ENCODE peak calls at places on chromosome 7, in nine cellular contexts. E is GM23338; B is HCT116; A is CD4-positive, alpha-beta memory T cell; H is H9; K is lower lobe of right lung; O is psoas muscle; V is naive thymus-derived CD4-positive, alpha-beta T cell; D is colonic mucosa. Q is an unnamed sample.

GRCh38 chr7:5773661-5774086 is 7.8 kb downstream of the RNF216 start:
- DNase-seq in E (no peak), B (peak), A (no peak), H (no peak), K (no peak), O (no peak), V (no peak), D (no peak), Q (no peak)

GRCh38 chr7:14596421-14596820 is 306.1 kb downstream of the DGKB start:
- DNase-seq in E (no peak), B (no peak), A (no peak), H (no peak), K (no peak), O (no peak), V (no peak), D (no peak), Q (no peak)

GRCh38 chr7:31007634-31008033 is 43.9 kb downstream of the GHRHR start:
- DNase-seq in E (no peak), B (no peak), A (no peak), H (no peak), K (no peak), O (no peak), V (no peak), D (no peak), Q (no peak)

GRCh38 chr7:123366991-123367390 is 167.2 kb upstream of the SLC13A1 start:
- DNase-seq in E (no peak), B (no peak), A (no peak), H (no peak), K (no peak), O (no peak), V (no peak), D (no peak), Q (no peak)

GRCh38 chr7:68384581-68384980 is 1213.7 kb upstream of the AUTS2 start:
- DNase-seq in E (no peak), B (no peak), A (no peak), H (no peak), K (no peak), O (no peak), V (no peak), D (no peak), Q (no peak)

GRCh38 chr7:24404315-24404714 is 120.3 kb downstream of the NPY start:
- DNase-seq in E (no peak), B (no peak), A (no peak), H (no peak), K (no peak), O (no peak), V (no peak), D (no peak), Q (no peak)

GRCh38 chr7:134742688-134743350 is 36.6 kb upstream of the CALD1 start:
- DNase-seq in E (no peak), B (no peak), A (no peak), H (no peak), K (no peak), O (peak), V (no peak), D (peak), Q (no peak)

GRCh38 chr7:129047761-129048160 is 7.2 kb downstream of the TNPO3 start:
- DNase-seq in E (no peak), B (no peak), A (no peak), H (no peak), K (no peak), O (no peak), V (no peak), D (no peak), Q (no peak)

GRCh38 chr7:73555411-73555982 is 2.0 kb downstream of the BCL7B start:
- DNase-seq in E (no peak), B (no peak), A (no peak), H (no peak), K (no peak), O (no peak), V (no peak), D (no peak), Q (no peak)

GRCh38 chr7:155188357-155188756 is 109.3 kb upstream of the INSIG1 start:
- DNase-seq in E (no peak), B (no peak), A (no peak), H (no peak), K (no peak), O (no peak), V (no peak), D (no peak), Q (no peak)

GRCh38 chr7:3892167-3892566 is 591.1 kb downstream of the SDK1 start:
- DNase-seq in E (no peak), B (no peak), A (no peak), H (no peak), K (no peak), O (no peak), V (no peak), D (no peak), Q (no peak)

GRCh38 chr7:134514663-134515062 is 12.7 kb upstream of the AKR1B10 start:
- DNase-seq in E (peak), B (peak), A (no peak), H (no peak), K (no peak), O (no peak), V (peak), D (peak), Q (no peak)

GRCh38 chr7:129958643-129959479 is 6.1 kb upstream of the UBE2H start:
- DNase-seq in E (no peak), B (peak), A (no peak), H (no peak), K (no peak), O (peak), V (no peak), D (peak), Q (no peak)

GRCh38 chr7:40200791-40201190 is 66.0 kb downstream of the SUGCT start:
- DNase-seq in E (no peak), B (no peak), A (no peak), H (no peak), K (no peak), O (no peak), V (no peak), D (no peak), Q (no peak)

GRCh38 chr7:134729895-134730294 is 49.5 kb upstream of the CALD1 start:
- DNase-seq in E (no peak), B (no peak), A (no peak), H (no peak), K (no peak), O (no peak), V (no peak), D (no peak), Q (no peak)

GRCh38 chr7:101901661-101902491 is 84.5 kb downstream of the CUX1 start:
- DNase-seq in E (no peak), B (no peak), A (no peak), H (no peak), K (no peak), O (no peak), V (no peak), D (no peak), Q (no peak)

GRCh38 chr7:132368246-132368900 is 207.9 kb downstream of the PLXNA4 start:
- DNase-seq in E (no peak), B (no peak), A (no peak), H (no peak), K (no peak), O (no peak), V (no peak), D (peak), Q (no peak)

GRCh38 chr7:110669410-110669809 is 421.5 kb upstream of the LRRN3 start:
- DNase-seq in E (no peak), B (no peak), A (no peak), H (no peak), K (no peak), O (no peak), V (no peak), D (no peak), Q (no peak)

GRCh38 chr7:140049339-140050024 is 13.3 kb downstream of the PARP12 start:
- DNase-seq in E (no peak), B (no peak), A (no peak), H (no peak), K (no peak), O (no peak), V (no peak), D (peak), Q (no peak)
- H3K27ac ChIP-seq in E (no peak), B (no peak), A (no peak), H (no peak), K (peak), O (no peak), V (no peak), D (peak), Q (no peak)

DNA sequence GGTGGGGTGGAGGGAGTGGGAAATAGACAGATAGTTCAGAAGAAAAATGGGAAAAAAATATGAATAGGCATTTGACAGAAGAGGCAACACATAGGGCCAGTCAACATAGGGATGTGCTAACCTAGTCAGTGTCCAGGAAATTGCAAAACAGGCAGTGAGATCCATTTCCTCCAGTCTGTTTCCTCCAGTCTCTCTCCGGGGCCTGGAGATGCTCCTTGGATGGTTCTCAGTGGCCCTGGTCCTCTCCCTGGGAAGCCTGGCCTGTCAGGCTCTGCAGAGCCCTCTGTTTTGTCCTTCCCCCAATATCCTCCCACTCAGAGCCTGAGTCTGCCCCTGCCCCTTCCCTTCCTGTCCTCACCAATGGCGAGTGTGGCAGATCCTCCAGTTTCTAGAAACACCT is 52.6 kb downstream of the SYPL1 start:
- DNase-seq in E (no peak), B (no peak), A (no peak), H (no peak), K (no peak), O (no peak), V (no peak), D (no peak), Q (peak)
- H3K27ac ChIP-seq in E (no peak), B (no peak), A (no peak), H (no peak), K (no peak), O (no peak), V (no peak), D (no peak), Q (no peak)

DNA sequence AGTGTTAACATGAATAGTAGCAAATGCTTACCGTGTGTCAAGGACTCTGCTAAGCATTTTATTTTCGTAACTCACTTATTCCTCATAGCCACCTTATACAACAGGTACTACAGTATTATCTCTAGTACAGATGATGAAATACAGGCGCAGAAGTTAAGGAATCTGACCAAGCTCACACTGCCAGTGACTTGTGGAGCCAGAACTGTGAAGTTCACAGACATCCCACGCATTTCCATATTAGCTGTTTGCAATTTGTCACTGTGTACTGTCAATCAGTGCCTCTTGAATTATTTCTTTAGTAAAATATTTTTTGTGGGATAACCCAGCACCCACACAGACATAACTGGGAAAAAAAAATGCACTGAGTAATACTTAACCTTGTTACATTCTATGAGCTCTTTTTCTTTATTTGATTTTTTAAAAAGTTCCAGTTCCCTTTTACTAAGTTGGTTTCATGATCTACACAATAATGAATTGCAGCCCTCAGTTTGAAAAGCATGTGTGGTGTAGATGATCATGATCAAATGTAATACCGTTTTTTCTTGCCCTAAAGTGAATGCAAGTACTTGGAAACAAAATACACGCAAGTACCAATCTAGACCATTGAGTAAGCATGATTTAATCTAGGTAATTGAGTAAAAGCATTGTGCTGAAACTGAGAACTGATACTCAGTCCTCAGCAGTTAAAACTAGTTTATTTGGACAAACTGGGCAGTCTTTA is 14.1 kb downstream of the CUL1 start:
- DNase-seq in E (no peak), B (no peak), A (no peak), H (no peak), K (no peak), O (no peak), V (no peak), D (no peak), Q (no peak)
- H3K27ac ChIP-seq in E (no peak), B (no peak), A (no peak), H (no peak), K (no peak), O (peak), V (no peak), D (no peak), Q (no peak)

GRCh38 chr7:27150568-27151340 is 1.6 kb downstream of the HOXA3 start:
- DNase-seq in E (peak), B (no peak), A (peak), H (peak), K (peak), O (peak), V (peak), D (peak), Q (peak)
- H3K27ac ChIP-seq in E (no peak), B (peak), A (no peak), H (no peak), K (peak), O (peak), V (no peak), D (peak), Q (no peak)

GRCh38 chr7:27677912-27678612 is 15.4 kb upstream of the HIBADH start:
- DNase-seq in E (no peak), B (peak), A (no peak), H (no peak), K (no peak), O (no peak), V (no peak), D (peak), Q (no peak)

GRCh38 chr7:27680610-27681009 is 17.9 kb upstream of the HIBADH start:
- DNase-seq in E (no peak), B (no peak), A (no peak), H (no peak), K (no peak), O (no peak), V (no peak), D (no peak), Q (no peak)

GRCh38 chr7:27684491-27684890 is 21.8 kb upstream of the HIBADH start:
- DNase-seq in E (no peak), B (no peak), A (no peak), H (no peak), K (no peak), O (no peak), V (no peak), D (no peak), Q (no peak)

GRCh38 chr7:27678617-27679260 is 16.1 kb upstream of the HIBADH start:
- DNase-seq in E (no peak), B (no peak), A (no peak), H (no peak), K (no peak), O (no peak), V (no peak), D (no peak), Q (no peak)
- H3K27ac ChIP-seq in E (no peak), B (peak), A (no peak), H (no peak), K (no peak), O (no peak), V (no peak), D (peak), Q (peak)

GRCh38 chr7:36264123-36264916 is 111.3 kb downstream of the EEPD1 start:
- DNase-seq in E (no peak), B (no peak), A (no peak), H (no peak), K (peak), O (peak), V (no peak), D (no peak), Q (no peak)
- H3K27ac ChIP-seq in E (no peak), B (no peak), A (no peak), H (no peak), K (peak), O (peak), V (no peak), D (peak), Q (peak)

GRCh38 chr7:2416659-2417058 is 13.2 kb downstream of the CHST12 start:
- DNase-seq in E (no peak), B (no peak), A (no peak), H (no peak), K (no peak), O (no peak), V (no peak), D (no peak), Q (no peak)

GRCh38 chr7:2412587-2413201 is 9.3 kb downstream of the CHST12 start:
- DNase-seq in E (no peak), B (no peak), A (no peak), H (no peak), K (no peak), O (no peak), V (no peak), D (no peak), Q (no peak)

GRCh38 chr7:2420216-2420933 is 17.0 kb downstream of the CHST12 start:
- DNase-seq in E (no peak), B (no peak), A (no peak), H (no peak), K (no peak), O (no peak), V (no peak), D (no peak), Q (no peak)

GRCh38 chr7:2417981-2418481 is 14.6 kb downstream of the CHST12 start:
- DNase-seq in E (no peak), B (no peak), A (peak), H (no peak), K (no peak), O (no peak), V (no peak), D (no peak), Q (no peak)
- H3K27ac ChIP-seq in E (no peak), B (no peak), A (peak), H (no peak), K (no peak), O (no peak), V (no peak), D (no peak), Q (no peak)

Q was measured in coronary artery.